ENCODE peak calls at places on chromosome 7, in six cellular contexts. V is posterior cingulate gyrus; P is activated naive CD8-positive, alpha-beta T cell treated with anti-CD3 and anti-CD28 coated beads, Interleukin-2, amount 50 U/mL, for 24 hours; H is HCEC 1CT; C is cerebellar nuclear complex; A is activated CD4-positive, alpha-beta T cell treated with anti-CD3 and anti-CD28 coated beads, Interleukin-2, amount 50 U/mL, for 1 hour. S is an unnamed sample.

GRCh38 chr7:157412021-157412443 is 75.2 kb downstream of the DNAJB6 start:
- DNase-seq in V (no peak), P (peak; percentile 44), H (peak; percentile 86), C (no peak), A (peak; percentile 48), S (peak; percentile 88)

GRCh38 chr7:51121945-51122425 is 194.6 kb downstream of the COBL start:
- DNase-seq in V (no peak), P (no peak), H (no peak), C (no peak), A (no peak), S (no peak)

GRCh38 chr7:130721486-130722277 is 12.3 kb downstream of the KLF14 start:
- DNase-seq in V (peak; percentile 69), P (peak; percentile 26), H (peak; percentile 68), C (no peak), A (no peak), S (peak; percentile 46)

GRCh38 chr7:69575651-69576050 is 22.6 kb upstream of the AUTS2 start:
- DNase-seq in V (no peak), P (no peak), H (no peak), C (no peak), A (no peak), S (no peak)

GRCh38 chr7:81190997-81191747 is 272.3 kb upstream of the SEMA3C start:
- DNase-seq in V (no peak), P (no peak), H (peak; percentile 62), C (no peak), A (no peak), S (peak; percentile 76)

GRCh38 chr7:49187543-49188268 is 263.4 kb downstream of the CDC14C start:
- DNase-seq in V (no peak), P (no peak), H (no peak), C (no peak), A (no peak), S (peak; percentile 14)

GRCh38 chr7:68535266-68535665 is 1063.0 kb upstream of the AUTS2 start:
- DNase-seq in V (peak; percentile 4), P (no peak), H (no peak), C (no peak), A (no peak), S (no peak)

GRCh38 chr7:15845868-15846267 is 159.4 kb upstream of the MEOX2 start:
- DNase-seq in V (no peak), P (no peak), H (no peak), C (no peak), A (no peak), S (no peak)

GRCh38 chr7:13874783-13875182 is 114.7 kb downstream of the ETV1 start:
- DNase-seq in V (no peak), P (no peak), H (peak; percentile 36), C (no peak), A (no peak), S (no peak)

GRCh38 chr7:2242541-2243482 is 786 bp downstream of the NUDT1 start:
- DNase-seq in V (no peak), P (peak; percentile 34), H (peak; percentile 28), C (no peak), A (no peak), S (peak; percentile 58)

GRCh38 chr7:115911466-115911865 is 119.1 kb downstream of the TFEC start:
- DNase-seq in V (no peak), P (no peak), H (no peak), C (no peak), A (no peak), S (no peak)